ENCODE peak calls at places on chromosome 16, in five cellular contexts. U, S, M, V and C are unnamed samples.

GRCh38 chr16:22229881-22230280 is 23.8 kb downstream of the EEF2K start:
- DNase-seq in V (no peak), M (no peak), U (no peak), S (no peak), C (no peak)

GRCh38 chr16:84013787-84014569 is 28.6 kb downstream of the SLC38A8 start:
- DNase-seq in S (peak; percentile 70), U (no peak), M (peak; percentile 98), V (peak; percentile 97), C (peak; percentile 23)

GRCh38 chr16:22318690-22319358 is 21.6 kb downstream of the POLR3E start:
- DNase-seq in M (peak; percentile 78), V (peak; percentile 52), S (peak; percentile 62), U (no peak), C (no peak)

GRCh38 chr16:56822966-56823739 is 41.9 kb upstream of the SLC12A3 start:
- DNase-seq in U (no peak), M (no peak), S (no peak), V (no peak), C (no peak)

GRCh38 chr16:11972128-11972527 is 4.4 kb upstream of the SNX29 start:
- DNase-seq in M (peak; percentile 38), S (no peak), V (peak; percentile 23), U (no peak), C (no peak)

GRCh38 chr16:50368410-50369132 is at the start of gene BRD7:
- DNase-seq in M (peak; percentile 77), S (peak; percentile 53), V (peak; percentile 56), U (no peak), C (no peak)

GRCh38 chr16:50680907-50681885 is at the start of gene SNX20:
- DNase-seq in U (no peak), M (no peak), V (no peak), S (no peak), C (no peak)

GRCh38 chr16:22255335-22255734 is 41.9 kb upstream of the POLR3E start:
- DNase-seq in S (no peak), V (no peak), M (no peak), U (no peak), C (no peak)

GRCh38 chr16:67216612-67217490 is 10.1 kb upstream of the TMEM208 start:
- DNase-seq in S (no peak), V (no peak), U (no peak), M (no peak), C (no peak)

GRCh38 chr16:64478258-64478906 is 643.5 kb downstream of the CDH11 start:
- DNase-seq in M (no peak), V (peak; percentile 89), S (no peak), U (peak; percentile 67), C (no peak)

GRCh38 chr16:64475627-64476351 is 646.1 kb downstream of the CDH11 start:
- DNase-seq in V (no peak), U (peak; percentile 90), M (no peak), S (no peak), C (no peak)

DNA sequence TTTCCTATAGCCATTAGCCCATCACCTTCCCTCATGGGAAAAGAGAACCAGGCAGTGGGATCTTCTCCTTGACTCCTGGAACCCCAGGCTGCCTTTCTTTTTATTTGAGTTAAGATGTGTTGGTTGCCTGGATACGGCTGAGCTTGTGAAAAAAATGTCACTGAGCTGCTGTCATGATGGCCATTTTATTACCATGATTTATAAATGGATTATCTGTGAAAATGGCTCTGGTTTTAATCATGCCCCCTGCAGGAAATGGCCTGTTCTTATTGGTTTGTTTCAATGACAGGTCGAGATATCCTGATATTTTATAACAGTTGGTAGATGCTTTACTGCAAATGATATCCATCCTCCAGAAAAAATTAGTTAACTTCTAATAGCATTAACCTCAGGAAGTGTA is 640.4 kb downstream of the CDH11 start:
- DNase-seq in M (no peak), V (no peak), S (no peak), U (no peak), C (no peak)
- TF ChIP-seq CTCF in M (no peak), V (no peak), S (no peak), U (no peak), C (no peak)

DNA sequence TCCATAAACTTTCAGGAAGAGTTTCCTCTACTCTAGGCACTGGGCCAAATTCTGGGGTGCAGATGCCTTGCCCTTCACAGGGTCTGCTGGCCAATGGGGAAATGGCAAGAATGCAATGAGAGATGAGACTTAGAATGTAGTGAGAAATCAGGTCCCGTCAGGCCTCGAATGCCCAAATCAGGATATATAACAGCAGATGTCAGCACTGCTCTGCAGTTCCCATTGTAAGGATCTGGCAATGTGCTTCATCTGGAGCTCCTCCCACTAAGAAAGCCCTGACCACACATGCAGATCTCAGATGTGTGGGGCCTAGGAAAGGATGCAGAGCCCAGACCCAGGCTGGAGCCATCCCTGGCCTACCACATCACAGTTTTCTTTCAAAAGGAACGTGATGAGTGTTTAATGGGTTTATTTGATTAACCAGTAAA is 13.9 kb upstream of the LPCAT2 start:
- DNase-seq in S (no peak), V (peak; percentile 32), M (peak; percentile 24), U (peak; percentile 88), C (no peak)
- TF ChIP-seq CTCF in S (no peak), V (peak; percentile 23), M (no peak), U (peak; percentile 45), C (peak; percentile 17)

DNA sequence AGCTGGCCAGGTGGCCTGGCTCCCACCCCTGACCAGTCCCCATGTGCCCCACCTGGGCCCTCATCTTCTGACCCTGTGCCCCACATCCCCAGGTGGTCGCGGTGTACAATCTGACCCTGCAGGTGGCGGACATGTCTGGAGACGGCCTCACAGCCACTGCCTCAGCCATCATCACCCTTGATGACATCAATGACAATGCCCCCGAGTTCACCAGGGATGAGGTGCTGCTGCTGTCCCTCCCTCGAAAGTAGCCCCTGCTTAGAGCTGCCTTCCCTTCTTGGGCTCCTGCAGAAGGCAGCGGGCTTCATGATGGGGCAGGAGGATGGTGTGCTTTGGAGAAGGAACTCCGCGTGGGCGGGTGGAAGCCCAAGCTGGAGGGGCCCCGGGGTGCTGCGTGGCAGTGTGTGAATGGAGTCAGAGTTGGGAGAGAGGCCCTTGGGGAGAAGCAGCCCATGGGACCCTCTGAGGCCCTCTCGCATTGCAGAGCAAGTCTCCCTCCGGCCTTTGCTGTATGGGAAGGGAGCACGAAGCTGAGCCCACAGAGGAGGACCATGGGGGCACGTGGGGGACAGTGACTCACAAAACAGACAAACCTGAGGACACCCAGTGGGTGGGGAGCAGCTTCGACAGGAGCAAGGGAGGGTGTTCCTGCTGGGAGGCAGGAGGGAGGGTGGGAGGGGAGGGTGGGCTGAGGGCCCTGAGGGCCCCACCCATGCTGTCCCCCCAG is 12.8 kb downstream of the SLC22A31 start:
- DNase-seq in M (no peak), U (no peak), V (no peak), S (no peak), C (no peak)
- TF ChIP-seq CTCF in M (no peak), U (no peak), V (no peak), S (no peak), C (no peak)

GRCh38 chr16:30534368-30535105 is at the start of gene ZNF747:
- DNase-seq in S (peak; percentile 77), U (no peak), M (peak; percentile 91), V (peak; percentile 82), C (no peak)

GRCh38 chr16:30533748-30534367 is 800 bp downstream of the ZNF747 start:
- DNase-seq in S (no peak), V (no peak), U (no peak), M (no peak), C (no peak)

GRCh38 chr16:30535106-30535776 is 583 bp upstream of the ZNF747 start:
- DNase-seq in S (no peak), U (no peak), M (no peak), V (peak; percentile 19), C (no peak)

GRCh38 chr16:30533146-30533522 is 1.5 kb downstream of the ZNF747 start:
- DNase-seq in V (no peak), M (no peak), S (no peak), U (no peak), C (no peak)

DNA sequence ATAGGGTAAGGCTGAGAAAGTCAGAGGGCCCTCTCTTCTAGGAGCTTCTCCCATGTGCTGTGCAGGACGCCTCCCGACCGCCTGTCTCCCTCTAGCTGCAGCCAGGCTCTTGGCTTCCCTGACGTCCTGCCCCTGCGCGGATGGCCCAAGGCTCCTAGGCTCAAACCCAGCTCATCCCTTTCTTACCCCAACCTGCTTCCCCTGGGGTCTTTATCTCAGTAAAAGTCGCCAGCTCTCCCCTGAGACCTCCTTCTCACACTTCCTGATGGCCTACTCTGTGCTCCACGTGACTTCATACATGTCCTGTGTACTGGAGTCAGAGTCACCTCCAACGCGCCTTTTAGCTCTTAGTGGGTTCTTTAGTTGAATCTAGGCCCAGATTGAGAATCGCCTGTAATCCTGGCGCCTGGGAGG is 1.1 kb upstream of the ZNF747 start:
- DNase-seq in U (no peak), M (peak; percentile 45), V (peak; percentile 30), S (no peak), C (no peak)
- TF ChIP-seq CTCF in U (peak; percentile 79), M (no peak), V (peak; percentile 39), S (no peak), C (peak; percentile 84)

DNA sequence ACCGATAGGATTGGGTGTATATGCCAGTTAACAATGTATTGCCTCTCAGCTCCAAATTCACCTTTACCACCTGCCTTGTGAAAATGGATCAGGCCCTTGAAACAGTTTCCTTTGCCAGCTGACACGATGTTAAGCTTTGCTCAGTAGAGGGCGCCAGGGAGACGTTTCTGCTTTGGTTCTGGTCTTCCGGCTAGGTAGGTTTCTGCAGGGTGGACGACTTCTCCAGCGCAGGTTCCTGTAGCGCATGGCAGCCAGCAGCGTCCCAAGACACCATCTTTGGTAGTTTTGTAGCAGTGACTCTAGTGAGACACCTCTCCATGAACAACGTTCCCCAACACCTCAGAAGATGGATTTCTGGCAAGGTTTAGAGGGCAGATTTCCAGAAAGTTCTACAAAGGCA is 24.0 kb downstream of the SYCE1L start:
- DNase-seq in V (peak; percentile 8), S (no peak), U (no peak), M (no peak), C (no peak)
- TF ChIP-seq CTCF in V (peak; percentile 48), S (peak; percentile 24), U (peak; percentile 25), M (peak; percentile 47), C (peak; percentile 28)

GRCh38 chr16:1763521-1764511 is 7.5 kb downstream of the NME3 start:
- DNase-seq in U (no peak), M (no peak), S (no peak), V (no peak), C (no peak)
- TF ChIP-seq CTCF in U (peak; percentile 32), M (peak; percentile 15), S (peak; percentile 46), V (peak; percentile 38), C (peak; percentile 75)

DNA sequence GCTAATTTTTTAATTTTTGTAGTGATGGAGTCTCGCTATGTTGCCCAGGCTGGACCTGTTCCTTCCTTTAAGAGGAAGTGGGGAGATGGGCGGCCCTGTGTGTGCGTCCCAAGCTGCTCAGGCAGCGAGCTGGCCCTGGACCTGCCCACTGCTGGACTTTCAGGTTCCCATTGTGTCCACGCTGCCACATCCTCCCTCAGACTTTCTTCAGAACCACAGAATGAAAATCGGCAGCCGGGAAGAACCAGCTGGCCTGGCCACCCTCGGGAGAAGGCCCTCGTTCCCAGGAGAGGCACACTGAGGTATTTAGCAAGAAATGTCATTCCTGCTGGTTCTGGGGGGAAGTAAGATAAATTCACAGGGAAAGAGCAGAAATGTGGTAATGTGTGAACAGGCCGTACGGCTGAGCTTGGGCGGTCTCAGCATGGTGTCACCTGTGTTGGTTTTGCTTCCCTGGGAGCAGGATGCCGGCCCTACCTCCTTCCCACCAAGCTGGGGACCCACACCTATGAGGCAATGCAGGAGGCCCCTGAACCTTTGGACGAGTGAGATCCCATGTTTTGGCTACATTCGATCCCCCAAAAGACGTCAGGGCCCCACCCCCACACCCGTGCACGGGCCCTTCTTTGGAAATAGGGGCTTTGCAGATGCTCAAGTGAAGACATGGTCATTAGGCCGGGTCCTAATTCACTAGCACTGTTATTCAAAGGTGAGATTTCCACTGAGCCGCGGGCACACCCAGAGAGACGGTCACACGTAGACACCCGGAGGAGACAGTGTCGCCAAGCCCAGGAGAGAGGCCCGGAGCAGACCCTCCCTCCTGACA is 35.9 kb upstream of the ZNF469 start:
- DNase-seq in U (no peak), S (no peak), M (no peak), V (no peak), C (no peak)
- TF ChIP-seq CTCF in U (no peak), S (no peak), M (no peak), V (no peak), C (no peak)

GRCh38 chr16:86224126-86224525 is 286.2 kb upstream of the FOXF1 start:
- DNase-seq in U (no peak), S (no peak), M (no peak), V (no peak), C (no peak)
- TF ChIP-seq CTCF in U (no peak), S (no peak), M (peak; percentile 11), V (no peak), C (no peak)